ENCODE peak calls at places on chromosomes 1 and 21, in eight cellular contexts. N, Z, P, X, Y, O, M and G are unnamed samples.
A peak's percentile ranks its signal among the peaks of the same experiment; 100 is the strongest.

GRCh38 chr21:39224930-39225329 is 41.7 kb upstream of the PSMG1 start:
- DNase-seq in Z (no peak), N (no peak), M (no peak), O (no peak), X (no peak), P (no peak), Y (no peak), G (no peak)

GRCh38 chr1:205507896-205508714 is 3.6 kb downstream of the CDK18 start:
- DNase-seq in O (no peak), Z (no peak), N (no peak), Y (no peak), X (no peak), M (no peak), P (no peak), G (no peak)

GRCh38 chr1:60672435-60672834 is 409.9 kb upstream of the NFIA start:
- DNase-seq in M (no peak), O (no peak), Z (no peak), N (no peak), X (no peak), P (no peak), Y (no peak), G (no peak)

GRCh38 chr1:117534995-117535467 is 70.8 kb upstream of the TENT5C start:
- DNase-seq in Z (peak; percentile 16), X (peak; percentile 18), O (no peak), N (no peak), P (peak; percentile 8), M (peak; percentile 88), Y (no peak), G (no peak)

GRCh38 chr1:205662135-205662725 is 18.1 kb downstream of the SLC45A3 start:
- DNase-seq in Y (no peak), P (no peak), Z (no peak), O (no peak), N (no peak), X (no peak), M (no peak), G (no peak)

GRCh38 chr1:54971317-54971791 is 9.1 kb upstream of the TMEM61 start:
- DNase-seq in Z (no peak), M (no peak), O (no peak), P (no peak), N (no peak), X (no peak), Y (no peak), G (peak; percentile 57)

GRCh38 chr1:158077366-158078256 is 84.2 kb downstream of the KIRREL1 start:
- DNase-seq in M (no peak), N (no peak), Y (no peak), X (no peak), O (no peak), P (no peak), Z (no peak), G (no peak)

GRCh38 chr1:8763888-8764287 is 53.6 kb downstream of the RERE start:
- DNase-seq in P (no peak), N (no peak), Z (no peak), Y (no peak), O (no peak), M (peak; percentile 13), X (peak; percentile 11), G (no peak)

GRCh38 chr21:44377201-44377921 is 23.9 kb downstream of the TRPM2 start:
- DNase-seq in X (no peak), Y (no peak), N (no peak), P (no peak), O (no peak), M (peak; percentile 51), Z (no peak), G (no peak)

GRCh38 chr1:217891966-217892365 is 260.8 kb downstream of the SPATA17 start:
- DNase-seq in M (no peak), Z (no peak), X (no peak), O (no peak), Y (no peak), N (no peak), P (no peak), G (no peak)

GRCh38 chr1:58896211-58897183 is 112.7 kb upstream of the JUN start:
- DNase-seq in M (peak; percentile 14), Z (no peak), P (no peak), Y (no peak), N (peak; percentile 81), X (peak; percentile 60), O (no peak), G (no peak)

GRCh38 chr1:103211073-103211472 is 102.8 kb upstream of the COL11A1 start:
- DNase-seq in N (no peak), O (no peak), Z (no peak), M (no peak), P (no peak), Y (no peak), X (no peak), G (no peak)

GRCh38 chr1:145792484-145792883 is 31.4 kb downstream of the RNF115 start:
- DNase-seq in N (no peak), M (no peak), P (no peak), O (no peak), X (no peak), Z (no peak), Y (no peak), G (no peak)

GRCh38 chr1:160375788-160376524 is 9.1 kb downstream of the NHLH1 start:
- DNase-seq in N (no peak), Y (no peak), O (no peak), M (peak; percentile 78), Z (no peak), X (no peak), P (no peak), G (no peak)

GRCh38 chr1:12464028-12464427 is 154.0 kb downstream of the DHRS3 start:
- DNase-seq in X (no peak), Z (no peak), P (no peak), O (no peak), N (no peak), Y (no peak), M (no peak), G (no peak)

DNA sequence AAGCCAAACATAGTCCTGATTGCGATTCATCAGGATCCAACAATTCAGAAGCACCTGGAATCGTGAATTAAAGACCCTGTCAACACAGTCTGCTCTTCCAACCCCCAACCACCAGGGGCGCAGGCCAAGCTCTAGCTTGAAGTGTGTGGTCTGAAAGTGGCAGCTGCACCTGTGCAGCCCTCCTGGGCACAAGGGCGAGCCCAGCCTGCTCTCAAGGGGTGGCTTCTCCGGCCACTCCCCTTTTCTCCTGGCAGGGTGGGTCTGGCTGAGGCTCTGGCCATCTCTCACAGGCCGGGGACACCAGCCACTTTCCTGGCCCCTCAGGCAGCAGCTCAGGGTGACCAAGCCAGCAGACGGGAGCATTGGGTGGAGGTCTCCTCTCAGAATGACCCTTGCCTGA is 62.3 kb downstream of the SLC66A1 start:
- DNase-seq in P (no peak), Z (no peak), N (no peak), O (no peak), M (peak; percentile 63), Y (no peak), X (no peak), G (no peak)
- TF ChIP-seq CTCF in P (no peak), Z (peak; percentile 40), N (peak; percentile 9), O (no peak), M (peak; percentile 68), Y (no peak), X (peak; percentile 23), G (peak; percentile 64)

DNA sequence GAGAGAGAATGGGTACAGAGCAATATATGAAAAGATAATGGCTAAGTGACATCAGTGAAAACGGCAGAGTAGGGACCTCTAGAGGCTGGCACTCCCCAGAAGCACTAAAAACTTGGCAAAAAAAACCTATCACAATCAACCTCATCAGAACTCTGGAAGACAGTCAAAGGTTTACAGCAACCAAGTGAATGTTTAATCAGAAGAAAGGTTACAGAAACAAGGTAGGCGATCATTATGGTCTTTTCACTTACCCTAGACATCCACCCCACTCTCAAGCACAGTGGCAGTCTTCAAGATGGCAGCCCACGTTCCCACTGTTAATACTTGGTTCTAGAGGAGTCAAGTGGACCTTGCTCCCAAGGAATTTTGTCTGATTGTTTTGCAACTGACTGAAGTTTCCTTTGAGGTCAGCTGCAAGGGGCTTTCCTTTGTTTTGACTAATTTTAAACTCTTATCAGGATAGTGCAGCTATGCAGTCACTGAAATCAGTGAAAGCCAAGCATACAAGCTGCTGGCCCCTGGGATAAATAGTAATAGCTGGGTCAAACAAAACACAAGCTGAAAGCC is 7.2 kb downstream of the KIFAP3 start:
- DNase-seq in O (no peak), M (no peak), Y (no peak), X (no peak), Z (peak; percentile 27), P (no peak), N (no peak), G (no peak)
- H3K4me3 ChIP-seq in O (no peak overlapping the region), M (no peak overlapping the region), Y (no peak overlapping the region), X (no peak overlapping the region), Z (no peak overlapping the region), P (no peak overlapping the region), N (no peak overlapping the region), G (no peak overlapping the region)

DNA sequence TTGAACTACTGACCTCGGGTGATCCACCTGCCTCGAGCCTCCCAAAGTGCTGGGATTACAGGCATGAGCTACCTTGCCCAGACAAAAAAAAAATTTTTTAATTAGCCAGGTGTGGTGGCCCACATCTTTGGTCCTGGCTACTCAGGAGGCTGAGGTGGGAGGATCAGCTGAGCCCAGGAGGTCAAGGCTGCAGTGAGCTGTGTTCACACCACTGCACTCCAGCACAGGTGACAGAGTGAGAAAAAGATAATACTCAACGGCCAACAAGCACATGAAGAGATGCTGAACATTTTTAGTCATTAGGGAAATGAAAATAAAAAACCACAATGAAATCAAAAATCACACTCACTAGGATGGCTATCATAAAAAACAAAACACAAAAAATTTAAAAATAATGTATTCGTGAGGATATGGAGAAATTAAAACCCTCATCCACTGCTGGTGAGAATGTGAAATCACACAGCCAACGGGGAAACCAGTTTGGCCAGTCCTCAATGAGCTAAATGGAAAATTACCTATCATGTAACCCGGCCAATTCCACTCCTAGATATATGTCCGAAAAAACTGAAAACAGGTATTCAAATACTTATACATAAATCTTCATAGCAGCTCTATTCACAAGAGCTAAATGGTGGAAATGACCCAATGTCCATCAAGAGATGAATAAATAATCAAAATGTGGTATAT is 41.2 kb downstream of the ENAH start:
- DNase-seq in Z (no peak), P (no peak), Y (no peak), X (no peak), N (no peak), M (no peak), O (no peak), G (no peak)
- TF ChIP-seq CTCF in Z (no peak), P (no peak), Y (no peak), X (no peak), N (no peak), M (no peak), O (no peak), G (no peak)

GRCh38 chr1:46544561-46545240 is 6.7 kb downstream of the KNCN start:
- DNase-seq in M (no peak), O (no peak), N (peak; percentile 25), Z (no peak), X (no peak), P (no peak), Y (no peak), G (no peak)
- H3K4me3 ChIP-seq in M (peak overlapping the region; percentile 42), O (no peak overlapping the region), N (no peak overlapping the region), Z (no peak overlapping the region), X (no peak overlapping the region), P (no peak overlapping the region), Y (no peak overlapping the region), G (no peak overlapping the region)